ENCODE peak calls at places on chromosomes 2 and 18, in nine cellular contexts. One of them, this sample, is unnamed.

GRCh38 chr18:14971461-14972185 is 223.7 kb downstream of the ANKRD30B start:
- DNase-seq in HT-29: peak
- DNase-seq in GM13977: no peak
- DNase-seq in progenitor cell of endocrine pancreas: no peak
- DNase-seq in HCT116: no peak
- DNase-seq in HT1080: peak
- DNase-seq in spleen: no peak
- DNase-seq in kidney epithelial cell: no peak
- DNase-seq in IMR-90: no peak
- DNase-seq in this sample: no peak

GRCh38 chr18:74963820-74964446 is 245.0 kb downstream of the PTGR3 start:
- DNase-seq in kidney epithelial cell: no peak
- DNase-seq in GM13977: peak
- DNase-seq in spleen: no peak
- DNase-seq in IMR-90: peak
- DNase-seq in progenitor cell of endocrine pancreas: no peak
- DNase-seq in HCT116: peak
- DNase-seq in HT1080: peak
- DNase-seq in HT-29: peak
- DNase-seq in this sample: no peak

GRCh38 chr18:76390452-76391035 is 104.5 kb downstream of the ZNF516 start:
- DNase-seq in HT1080: no peak
- DNase-seq in HCT116: no peak
- DNase-seq in kidney epithelial cell: no peak
- DNase-seq in HT-29: no peak
- DNase-seq in GM13977: no peak
- DNase-seq in IMR-90: no peak
- DNase-seq in progenitor cell of endocrine pancreas: no peak
- DNase-seq in spleen: peak
- DNase-seq in this sample: no peak

GRCh38 chr2:15738225-15738546 is 146.5 kb downstream of the DDX1 start:
- DNase-seq in progenitor cell of endocrine pancreas: no peak
- DNase-seq in spleen: no peak
- DNase-seq in HCT116: no peak
- DNase-seq in HT1080: no peak
- DNase-seq in IMR-90: no peak
- DNase-seq in kidney epithelial cell: no peak
- DNase-seq in GM13977: no peak
- DNase-seq in HT-29: no peak
- DNase-seq in this sample: no peak

GRCh38 chr2:11398710-11399109 is 54.3 kb upstream of the ROCK2 start:
- DNase-seq in progenitor cell of endocrine pancreas: no peak
- DNase-seq in HCT116: no peak
- DNase-seq in HT-29: no peak
- DNase-seq in HT1080: no peak
- DNase-seq in spleen: no peak
- DNase-seq in GM13977: no peak
- DNase-seq in IMR-90: no peak
- DNase-seq in kidney epithelial cell: no peak
- DNase-seq in this sample: no peak

GRCh38 chr2:26068602-26069298 is 34.9 kb downstream of the RAB10 start:
- DNase-seq in HT1080: peak
- DNase-seq in IMR-90: peak
- DNase-seq in HT-29: peak
- DNase-seq in kidney epithelial cell: peak
- DNase-seq in GM13977: peak
- DNase-seq in progenitor cell of endocrine pancreas: no peak
- DNase-seq in HCT116: peak
- DNase-seq in spleen: no peak
- DNase-seq in this sample: peak

GRCh38 chr2:224220581-224221255 is 181.2 kb downstream of the FAM124B start:
- DNase-seq in HCT116: no peak
- DNase-seq in GM13977: no peak
- DNase-seq in spleen: no peak
- DNase-seq in HT1080: peak
- DNase-seq in IMR-90: peak
- DNase-seq in kidney epithelial cell: no peak
- DNase-seq in progenitor cell of endocrine pancreas: no peak
- DNase-seq in HT-29: no peak
- DNase-seq in this sample: no peak

GRCh38 chr2:217935245-217935879 is 67.4 kb downstream of the TNS1 start:
- DNase-seq in spleen: no peak
- DNase-seq in HT1080: peak
- DNase-seq in HT-29: no peak
- DNase-seq in kidney epithelial cell: peak
- DNase-seq in progenitor cell of endocrine pancreas: no peak
- DNase-seq in HCT116: no peak
- DNase-seq in IMR-90: peak
- DNase-seq in GM13977: no peak
- DNase-seq in this sample: no peak

GRCh38 chr2:182020319-182021055 is 34.8 kb downstream of the PPP1R1C start:
- DNase-seq in spleen: no peak
- DNase-seq in GM13977: no peak
- DNase-seq in IMR-90: peak
- DNase-seq in HT-29: no peak
- DNase-seq in HT1080: peak
- DNase-seq in kidney epithelial cell: no peak
- DNase-seq in progenitor cell of endocrine pancreas: no peak
- DNase-seq in HCT116: no peak
- DNase-seq in this sample: no peak

GRCh38 chr18:61606759-61607158 is 273.5 kb downstream of the CDH20 start:
- DNase-seq in GM13977: no peak
- DNase-seq in HT-29: peak
- DNase-seq in progenitor cell of endocrine pancreas: no peak
- DNase-seq in HT1080: peak
- DNase-seq in HCT116: peak
- DNase-seq in kidney epithelial cell: peak
- DNase-seq in IMR-90: peak
- DNase-seq in spleen: no peak
- DNase-seq in this sample: peak

GRCh38 chr18:5066380-5066977 is 130.6 kb downstream of the AKAIN1 start:
- DNase-seq in GM13977: no peak
- DNase-seq in HCT116: no peak
- DNase-seq in HT-29: peak
- DNase-seq in kidney epithelial cell: no peak
- DNase-seq in HT1080: no peak
- DNase-seq in spleen: no peak
- DNase-seq in progenitor cell of endocrine pancreas: no peak
- DNase-seq in IMR-90: no peak
- DNase-seq in this sample: no peak

GRCh38 chr2:236659758-236660150 is 90.1 kb downstream of the ACKR3 start:
- DNase-seq in HCT116: no peak
- DNase-seq in progenitor cell of endocrine pancreas: no peak
- DNase-seq in kidney epithelial cell: peak
- DNase-seq in GM13977: no peak
- DNase-seq in HT-29: no peak
- DNase-seq in HT1080: no peak
- DNase-seq in spleen: no peak
- DNase-seq in IMR-90: peak
- DNase-seq in this sample: peak

GRCh38 chr2:67954125-67954748 is 108.6 kb downstream of the C1D start:
- DNase-seq in HT1080: no peak
- DNase-seq in HCT116: no peak
- DNase-seq in kidney epithelial cell: no peak
- DNase-seq in progenitor cell of endocrine pancreas: no peak
- DNase-seq in spleen: no peak
- DNase-seq in HT-29: no peak
- DNase-seq in IMR-90: no peak
- DNase-seq in GM13977: no peak
- DNase-seq in this sample: peak

GRCh38 chr2:132521321-132521720 is 104.7 kb downstream of the GPR39 start:
- DNase-seq in progenitor cell of endocrine pancreas: no peak
- DNase-seq in HT1080: no peak
- DNase-seq in GM13977: no peak
- DNase-seq in IMR-90: peak
- DNase-seq in kidney epithelial cell: no peak
- DNase-seq in spleen: no peak
- DNase-seq in HCT116: no peak
- DNase-seq in HT-29: no peak
- DNase-seq in this sample: peak

GRCh38 chr2:235472443-235472842 is 21.4 kb upstream of the AGAP1 start:
- DNase-seq in HT1080: no peak
- DNase-seq in IMR-90: no peak
- DNase-seq in GM13977: no peak
- DNase-seq in HCT116: no peak
- DNase-seq in HT-29: no peak
- DNase-seq in progenitor cell of endocrine pancreas: no peak
- DNase-seq in kidney epithelial cell: no peak
- DNase-seq in spleen: no peak
- DNase-seq in this sample: no peak

GRCh38 chr18:49967914-49968313 is 154.6 kb upstream of the ACAA2 start:
- DNase-seq in IMR-90: no peak
- DNase-seq in progenitor cell of endocrine pancreas: no peak
- DNase-seq in kidney epithelial cell: no peak
- DNase-seq in spleen: no peak
- DNase-seq in HT1080: no peak
- DNase-seq in HT-29: peak
- DNase-seq in HCT116: no peak
- DNase-seq in GM13977: no peak
- DNase-seq in this sample: no peak

GRCh38 chr18:36977121-36977520 is 148.2 kb downstream of the KIAA1328 start:
- DNase-seq in progenitor cell of endocrine pancreas: no peak
- DNase-seq in kidney epithelial cell: peak
- DNase-seq in spleen: no peak
- DNase-seq in HT-29: no peak
- DNase-seq in HCT116: no peak
- DNase-seq in GM13977: no peak
- DNase-seq in HT1080: no peak
- DNase-seq in IMR-90: no peak
- DNase-seq in this sample: no peak

GRCh38 chr2:201507725-201508124 is 56.2 kb downstream of the STRADB start:
- DNase-seq in GM13977: no peak
- DNase-seq in spleen: no peak
- DNase-seq in progenitor cell of endocrine pancreas: no peak
- DNase-seq in IMR-90: no peak
- DNase-seq in HCT116: no peak
- DNase-seq in HT1080: no peak
- DNase-seq in HT-29: no peak
- DNase-seq in kidney epithelial cell: no peak
- DNase-seq in this sample: no peak

GRCh38 chr2:42792087-42792582 is 248 bp downstream of the HAAO start:
- DNase-seq in progenitor cell of endocrine pancreas: no peak
- DNase-seq in spleen: no peak
- DNase-seq in HCT116: no peak
- DNase-seq in HT-29: no peak
- DNase-seq in GM13977: no peak
- DNase-seq in IMR-90: no peak
- DNase-seq in HT1080: no peak
- DNase-seq in kidney epithelial cell: no peak
- DNase-seq in this sample: no peak

GRCh38 chr2:10222-10875 is 36.0 kb downstream of the FAM110C start:
- DNase-seq in HCT116: no peak
- DNase-seq in progenitor cell of endocrine pancreas: no peak
- DNase-seq in kidney epithelial cell: no peak
- DNase-seq in HT-29: no peak
- DNase-seq in IMR-90: no peak
- DNase-seq in HT1080: no peak
- DNase-seq in GM13977: no peak
- DNase-seq in spleen: peak
- DNase-seq in this sample: no peak

GRCh38 chr2:168583710-168584521 is 127.8 kb downstream of the CERS6 start:
- DNase-seq in kidney epithelial cell: no peak
- DNase-seq in HT1080: peak
- DNase-seq in HT-29: peak
- DNase-seq in GM13977: no peak
- DNase-seq in IMR-90: peak
- DNase-seq in spleen: no peak
- DNase-seq in progenitor cell of endocrine pancreas: no peak
- DNase-seq in HCT116: no peak
- DNase-seq in this sample: peak